ENCODE peak calls at places on chromosome 7, in nine cellular contexts. J is astrocyte of the spinal cord; C is CD8-positive, alpha-beta T cell; V is choroid plexus epithelial cell; K is ovary; L is epithelial cell of esophagus; Q is OCI-LY7; S is BJ; Z is lung. N is an unnamed sample.

GRCh38 chr7:155466142-155466813 is 8.3 kb downstream of the EN2 start:
- DNase-seq in Q (no peak), L (no peak), J (no peak), Z (no peak), C (no peak), V (no peak), K (no peak), S (no peak), N (no peak)

GRCh38 chr7:29288534-29289091 is 94.0 kb downstream of the CHN2 start:
- DNase-seq in S (no peak), J (no peak), Q (no peak), C (no peak), Z (no peak), K (no peak), L (no peak), V (no peak), N (no peak)

GRCh38 chr7:12686234-12686893 is 1.1 kb upstream of the ARL4A start:
- DNase-seq in S (peak), C (peak), V (peak), L (peak), Q (peak), K (peak), Z (peak), J (peak), N (peak)

GRCh38 chr7:47534322-47535032 is 47.4 kb downstream of the TNS3 start:
- DNase-seq in C (no peak), L (peak), Q (peak), S (no peak), V (no peak), J (no peak), Z (no peak), K (no peak), N (no peak)

GRCh38 chr7:84384417-84384816 is 189.8 kb upstream of the SEMA3A start:
- DNase-seq in Z (no peak), K (no peak), L (peak), V (peak), S (no peak), Q (no peak), J (no peak), C (no peak), N (no peak)

GRCh38 chr7:7438851-7439250 is 96.8 kb downstream of the COL28A1 start:
- DNase-seq in J (peak), L (peak), Z (no peak), S (peak), K (no peak), C (no peak), V (peak), Q (no peak), N (peak)

GRCh38 chr7:115135111-115135510 is 213.2 kb downstream of the MDFIC start:
- DNase-seq in S (no peak), K (no peak), V (peak), Q (no peak), L (no peak), C (no peak), Z (no peak), J (peak), N (no peak)

GRCh38 chr7:94449151-94449725 is 54.5 kb downstream of the COL1A2 start:
- DNase-seq in J (peak), V (peak), C (no peak), Q (peak), Z (no peak), S (no peak), K (no peak), L (peak), N (peak)

GRCh38 chr7:137591444-137591843 is 247.9 kb upstream of the PTN start:
- DNase-seq in Q (no peak), Z (no peak), S (peak), L (peak), K (no peak), C (no peak), V (peak), J (peak), N (peak)

GRCh38 chr7:14800664-14801063 is 101.9 kb downstream of the DGKB start:
- DNase-seq in V (no peak), L (no peak), C (no peak), J (no peak), K (no peak), Z (no peak), S (no peak), Q (no peak), N (no peak)

GRCh38 chr7:48004023-48004422 is 24.6 kb upstream of the HUS1 start:
- DNase-seq in Z (no peak), K (no peak), J (no peak), S (no peak), C (no peak), V (no peak), Q (peak), L (no peak), N (no peak)

GRCh38 chr7:31860925-31861324 is 173.9 kb downstream of the PPP1R17 start:
- DNase-seq in Q (no peak), J (no peak), Z (no peak), K (no peak), C (no peak), V (no peak), S (no peak), L (no peak), N (no peak)

GRCh38 chr7:31068006-31068675 is 16.0 kb downstream of the ADCYAP1R1 start:
- DNase-seq in K (no peak), S (no peak), J (no peak), V (no peak), Q (no peak), L (no peak), C (no peak), Z (no peak), N (no peak)

GRCh38 chr7:47968852-47969774 is 10.3 kb downstream of the HUS1 start:
- DNase-seq in C (peak), V (peak), J (peak), Z (peak), K (peak), Q (peak), S (no peak), L (peak), N (peak)

GRCh38 chr7:135678612-135679575 is 16.6 kb downstream of the STMP1 start:
- DNase-seq in V (peak), Z (peak), C (no peak), J (peak), K (no peak), L (peak), Q (no peak), S (peak), N (peak)

GRCh38 chr7:122482212-122482611 is 177.7 kb upstream of the FEZF1 start:
- DNase-seq in C (no peak), L (no peak), S (no peak), J (no peak), Q (no peak), V (no peak), Z (no peak), K (no peak), N (no peak)
- H3K4me3 ChIP-seq in C (no peak), L (no peak), S (no peak), J (no peak), Q (no peak), V (no peak), Z (no peak), K (no peak), N (no peak)

GRCh38 chr7:89771003-89771636 is 383.1 kb upstream of the STEAP1 start:
- DNase-seq in L (no peak), V (peak), K (no peak), J (no peak), S (no peak), Q (no peak), C (no peak), Z (no peak), N (no peak)
- TF ChIP-seq CTCF in L (peak), V (no peak), K (no peak), J (peak), S (no peak), Q (peak), C (no peak), Z (no peak), N (no peak)

DNA sequence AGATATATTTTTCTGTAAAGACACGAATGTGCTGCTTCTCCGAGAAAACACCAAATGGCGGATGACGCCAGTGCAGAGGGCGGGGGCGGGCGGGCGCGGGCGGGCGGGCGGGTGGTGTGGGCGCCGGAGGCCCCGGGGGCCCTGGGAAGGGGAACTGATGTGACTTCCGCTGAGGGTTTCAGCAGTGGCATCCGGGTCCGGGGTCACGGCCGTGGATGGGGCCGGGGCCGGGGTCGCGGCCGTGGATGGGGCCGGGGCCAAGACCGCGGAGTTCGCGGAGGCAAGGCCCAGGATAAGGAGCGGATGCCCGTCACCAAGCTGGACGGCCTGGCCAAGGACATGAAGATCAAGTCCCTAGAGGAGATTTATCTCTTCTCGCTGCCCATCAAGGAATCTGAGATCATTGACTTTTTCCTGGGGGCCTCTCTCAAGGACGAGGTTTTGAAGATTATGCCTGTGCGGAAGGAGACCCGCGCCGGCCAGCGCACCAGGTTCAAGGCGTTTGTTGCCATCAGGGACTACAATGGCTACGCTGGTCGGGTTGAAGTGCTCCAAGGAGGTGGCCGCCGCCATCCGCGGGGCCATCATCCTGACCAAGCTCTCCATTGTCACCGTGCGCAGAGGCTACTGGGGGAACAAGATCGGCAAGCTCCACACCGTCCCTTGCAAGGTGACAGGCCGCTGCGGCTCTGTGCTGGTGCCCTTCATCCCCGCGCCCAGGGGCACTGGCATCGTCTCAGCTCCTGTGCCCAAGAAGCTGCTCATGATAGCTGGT is 20.3 kb upstream of the IGF2BP3 start:
- DNase-seq in Z (no peak), C (peak), L (no peak), K (peak), V (peak), J (peak), S (no peak), Q (peak), N (peak)
- H3K4me3 ChIP-seq in Z (peak), C (peak), L (peak), K (peak), V (peak), J (peak), S (peak), Q (peak), N (peak)

GRCh38 chr7:40447345-40447744 is 312.5 kb downstream of the SUGCT start:
- DNase-seq in J (no peak), C (no peak), V (no peak), K (no peak), S (no peak), L (no peak), Q (peak), Z (no peak), N (no peak)
- TF ChIP-seq CTCF in J (no peak), C (no peak), V (no peak), K (no peak), S (no peak), L (peak), Q (peak), Z (no peak), N (no peak)

DNA sequence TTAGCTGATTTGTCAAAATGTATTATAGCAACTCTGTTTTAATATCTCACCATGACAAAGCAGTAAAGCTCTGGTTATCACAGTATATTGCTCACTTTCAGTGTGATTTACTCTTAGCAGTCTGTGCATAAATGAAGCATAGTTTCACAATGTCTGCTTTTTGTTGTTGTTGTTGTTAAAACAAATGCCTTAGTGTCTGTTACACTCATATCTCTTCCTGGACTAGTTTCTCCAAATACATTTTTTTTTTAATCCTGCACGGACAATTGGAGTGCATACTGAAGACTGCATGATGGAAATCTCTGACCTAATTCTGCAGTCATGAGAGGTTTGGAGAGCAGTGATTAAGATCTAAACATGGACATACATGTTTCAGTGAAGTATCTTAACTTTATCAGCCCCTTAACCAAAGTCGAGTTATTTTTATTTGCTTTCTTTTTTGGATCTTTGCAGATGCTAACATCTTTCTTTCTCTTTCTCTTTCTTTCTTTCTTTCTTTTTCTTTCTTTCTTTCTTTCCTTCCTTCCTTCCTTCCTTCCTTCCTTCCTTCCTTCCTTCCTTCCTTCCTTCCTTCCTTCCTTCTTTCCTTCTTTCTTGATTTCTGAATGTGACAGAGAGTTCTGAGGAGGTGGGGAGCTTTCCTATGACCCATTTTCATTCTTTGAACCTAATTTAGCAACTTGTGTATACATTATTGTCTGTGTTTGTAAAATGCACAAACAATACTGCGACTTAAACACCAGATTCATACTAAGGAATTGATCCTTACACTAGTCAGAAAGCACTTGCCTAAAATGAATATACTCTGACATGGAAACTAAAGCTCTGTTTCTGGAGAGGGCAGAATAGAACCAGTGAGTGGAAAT is 161.5 kb upstream of the AGR3 start:
- DNase-seq in L (peak), Z (no peak), Q (no peak), J (peak), K (no peak), C (no peak), V (peak), S (no peak), N (peak)
- H3K4me3 ChIP-seq in L (no peak), Z (no peak), Q (no peak), J (no peak), K (no peak), C (no peak), V (peak), S (no peak), N (peak)

DNA sequence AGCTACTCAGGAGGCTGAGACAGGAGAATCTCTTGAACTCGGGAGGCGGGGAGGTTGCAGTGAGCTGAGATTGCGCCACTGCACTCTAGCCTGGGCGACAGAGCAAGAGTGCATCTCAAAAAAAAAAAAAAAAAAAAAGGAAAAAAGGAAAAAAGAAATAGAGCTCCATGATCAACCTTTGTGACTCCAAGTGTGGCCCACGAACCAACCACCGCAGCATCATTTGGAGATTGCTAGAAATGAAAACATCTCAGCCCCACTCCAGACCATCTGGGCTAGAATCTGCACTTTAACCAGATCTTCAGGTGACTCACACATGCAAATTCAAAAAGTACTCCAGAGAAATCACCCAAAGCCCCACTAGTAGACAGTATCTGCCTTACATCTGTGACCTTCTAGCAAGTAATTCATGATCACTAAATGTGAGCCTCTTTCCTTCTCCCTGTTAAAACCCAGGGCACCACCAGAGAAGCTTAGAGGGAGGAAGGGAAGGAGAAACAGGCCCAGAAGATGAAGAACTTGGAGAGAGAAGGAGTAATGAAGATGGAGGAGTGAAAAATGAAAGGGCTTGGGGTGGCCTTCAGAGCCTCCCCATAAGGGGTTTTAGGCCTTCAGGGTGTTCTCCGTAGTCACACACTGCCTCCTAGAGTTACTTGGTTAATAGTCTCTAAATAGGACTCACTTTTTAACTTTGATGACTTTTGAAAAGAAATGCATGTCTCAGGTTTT is 94.1 kb downstream of the SLC37A3 start:
- DNase-seq in S (no peak), Z (no peak), L (peak), C (peak), V (peak), Q (peak), K (no peak), J (peak), N (peak)
- TF ChIP-seq CTCF in S (no peak), Z (peak), L (peak), C (peak), V (peak), Q (peak), K (no peak), J (no peak), N (peak)

GRCh38 chr7:71472962-71473361 is 341.0 kb downstream of the GALNT17 start:
- DNase-seq in K (no peak), S (no peak), J (no peak), C (no peak), Q (no peak), Z (no peak), L (no peak), V (no peak), N (no peak)
- H3K4me3 ChIP-seq in K (no peak), S (no peak), J (no peak), C (no peak), Q (no peak), Z (no peak), L (no peak), V (no peak), N (no peak)

GRCh38 chr7:99927536-99927935 is 1.9 kb downstream of the GJC3 start:
- DNase-seq in S (no peak), V (no peak), Q (no peak), K (no peak), Z (no peak), C (no peak), J (no peak), L (no peak), N (no peak)

GRCh38 chr7:99929730-99930053 is 272 bp upstream of the GJC3 start:
- DNase-seq in S (no peak), V (no peak), K (no peak), Q (no peak), J (no peak), Z (no peak), C (no peak), L (no peak), N (no peak)

GRCh38 chr7:99930376-99930775 is 956 bp upstream of the GJC3 start:
- DNase-seq in S (no peak), V (no peak), J (no peak), Z (no peak), C (no peak), Q (no peak), K (no peak), L (no peak), N (no peak)

GRCh38 chr7:99928188-99928587 is 1.2 kb downstream of the GJC3 start:
- DNase-seq in L (no peak), K (no peak), Q (no peak), Z (no peak), C (no peak), J (no peak), V (no peak), S (no peak), N (no peak)

GRCh38 chr7:99928994-99929729 is at the start of gene GJC3:
- DNase-seq in K (peak), Z (peak), C (peak), L (peak), V (peak), J (peak), S (no peak), Q (peak), N (peak)
- TF ChIP-seq CTCF in K (no peak), Z (peak), C (no peak), L (peak), V (peak), J (peak), S (peak), Q (peak), N (peak)

DNA sequence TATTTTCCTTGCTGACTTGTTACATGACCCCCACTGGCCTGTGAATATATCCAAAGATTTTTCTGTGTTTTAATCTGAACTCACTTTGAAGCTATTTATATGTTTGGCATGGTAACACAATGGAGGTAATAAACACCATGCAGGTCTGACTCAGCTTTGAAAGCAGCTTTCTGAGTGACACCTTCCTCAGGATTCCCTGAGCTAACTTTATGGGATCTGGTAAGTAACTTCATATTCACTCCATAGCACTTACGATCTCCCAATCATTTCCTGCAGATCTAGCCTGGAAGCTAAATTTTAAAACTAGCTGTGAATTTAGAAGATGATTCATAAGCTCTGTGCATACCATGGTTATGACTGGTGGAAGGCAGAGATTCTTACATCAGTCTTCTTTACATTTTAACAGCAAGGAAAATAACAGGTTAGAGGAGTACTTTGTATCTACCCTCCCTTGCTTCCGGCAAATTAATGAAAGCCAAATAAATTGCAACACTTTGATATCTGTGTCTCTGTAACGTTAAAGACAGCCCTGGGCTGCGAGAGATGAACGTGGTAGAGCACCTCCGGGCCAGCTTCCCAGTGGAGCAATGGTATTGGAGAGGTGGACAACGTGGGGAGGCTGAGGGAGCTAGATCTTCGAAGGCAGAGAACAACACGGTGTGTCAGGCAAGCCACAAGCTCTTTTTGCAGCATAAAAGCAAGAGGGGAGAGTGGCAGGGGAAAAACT is 170.2 kb upstream of the KLF14 start:
- DNase-seq in C (no peak), S (peak), Z (no peak), K (no peak), V (peak), J (peak), L (peak), Q (no peak), N (peak)
- H3K4me3 ChIP-seq in C (no peak), S (no peak), Z (no peak), K (no peak), V (no peak), J (no peak), L (no peak), Q (no peak), N (no peak)